ENCODE peak calls at places on chromosome 1, in ten cellular contexts. One of them, this sample, is unnamed.

GRCh38 chr1:70675737-70676156 is 264.7 kb downstream of the CTH start:
- DNase-seq in kidney epithelial cell: no peak
- DNase-seq in caudate nucleus: no peak
- DNase-seq in WTC11: peak
- DNase-seq in NCI-H2171: no peak
- DNase-seq in fibroblast of villous mesenchyme: no peak
- DNase-seq in A549: no peak
- DNase-seq in lower lobe of right lung: no peak
- DNase-seq in Karpas-422: peak
- DNase-seq in GM23248: no peak
- DNase-seq in this sample: no peak

GRCh38 chr1:233357595-233358446 is 30.3 kb downstream of the MAP3K21 start:
- DNase-seq in kidney epithelial cell: no peak
- DNase-seq in caudate nucleus: no peak
- DNase-seq in WTC11: no peak
- DNase-seq in NCI-H2171: no peak
- DNase-seq in fibroblast of villous mesenchyme: no peak
- DNase-seq in A549: peak
- DNase-seq in lower lobe of right lung: no peak
- DNase-seq in Karpas-422: peak
- DNase-seq in GM23248: no peak
- DNase-seq in this sample: no peak

GRCh38 chr1:93609536-93609935 is 72.1 kb downstream of the BCAR3 start:
- DNase-seq in kidney epithelial cell: no peak
- DNase-seq in caudate nucleus: no peak
- DNase-seq in WTC11: no peak
- DNase-seq in NCI-H2171: no peak
- DNase-seq in fibroblast of villous mesenchyme: no peak
- DNase-seq in A549: no peak
- DNase-seq in lower lobe of right lung: no peak
- DNase-seq in Karpas-422: no peak
- DNase-seq in GM23248: no peak
- DNase-seq in this sample: no peak

GRCh38 chr1:77271851-77272250 is 10.0 kb upstream of the AK5 start:
- DNase-seq in kidney epithelial cell: peak
- DNase-seq in caudate nucleus: no peak
- DNase-seq in WTC11: no peak
- DNase-seq in NCI-H2171: no peak
- DNase-seq in fibroblast of villous mesenchyme: peak
- DNase-seq in A549: no peak
- DNase-seq in lower lobe of right lung: no peak
- DNase-seq in Karpas-422: no peak
- DNase-seq in GM23248: peak
- DNase-seq in this sample: peak

GRCh38 chr1:180778782-180779398 is 133.8 kb upstream of the KIAA1614 start:
- DNase-seq in kidney epithelial cell: no peak
- DNase-seq in caudate nucleus: no peak
- DNase-seq in WTC11: peak
- DNase-seq in NCI-H2171: no peak
- DNase-seq in fibroblast of villous mesenchyme: no peak
- DNase-seq in A549: peak
- DNase-seq in lower lobe of right lung: no peak
- DNase-seq in Karpas-422: peak
- DNase-seq in GM23248: no peak
- DNase-seq in this sample: peak

GRCh38 chr1:226547754-226548191 is 791 bp upstream of the STUM start:
- DNase-seq in kidney epithelial cell: peak
- DNase-seq in caudate nucleus: peak
- DNase-seq in WTC11: peak
- DNase-seq in NCI-H2171: peak
- DNase-seq in fibroblast of villous mesenchyme: peak
- DNase-seq in A549: peak
- DNase-seq in lower lobe of right lung: peak
- DNase-seq in Karpas-422: peak
- DNase-seq in GM23248: peak
- DNase-seq in this sample: peak

GRCh38 chr1:165853528-165854075 is 26.2 kb downstream of the UCK2 start:
- DNase-seq in kidney epithelial cell: no peak
- DNase-seq in caudate nucleus: no peak
- DNase-seq in WTC11: no peak
- DNase-seq in NCI-H2171: no peak
- DNase-seq in fibroblast of villous mesenchyme: peak
- DNase-seq in A549: no peak
- DNase-seq in lower lobe of right lung: no peak
- DNase-seq in Karpas-422: no peak
- DNase-seq in GM23248: no peak
- DNase-seq in this sample: no peak

GRCh38 chr1:3553166-3553939 is 58.0 kb downstream of the MEGF6 start:
- DNase-seq in kidney epithelial cell: no peak
- DNase-seq in caudate nucleus: no peak
- DNase-seq in WTC11: no peak
- DNase-seq in NCI-H2171: no peak
- DNase-seq in fibroblast of villous mesenchyme: peak
- DNase-seq in A549: no peak
- DNase-seq in lower lobe of right lung: no peak
- DNase-seq in Karpas-422: no peak
- DNase-seq in GM23248: peak
- DNase-seq in this sample: no peak

GRCh38 chr1:156807627-156808026 is 9.0 kb downstream of the SH2D2A start:
- DNase-seq in kidney epithelial cell: no peak
- DNase-seq in caudate nucleus: no peak
- DNase-seq in WTC11: no peak
- DNase-seq in NCI-H2171: no peak
- DNase-seq in fibroblast of villous mesenchyme: no peak
- DNase-seq in A549: no peak
- DNase-seq in lower lobe of right lung: no peak
- DNase-seq in Karpas-422: no peak
- DNase-seq in GM23248: no peak
- DNase-seq in this sample: no peak

GRCh38 chr1:153567621-153568366 is 2.1 kb upstream of the S100A2 start:
- DNase-seq in kidney epithelial cell: peak
- DNase-seq in caudate nucleus: no peak
- DNase-seq in WTC11: no peak
- DNase-seq in NCI-H2171: peak
- DNase-seq in fibroblast of villous mesenchyme: no peak
- DNase-seq in A549: peak
- DNase-seq in lower lobe of right lung: no peak
- DNase-seq in Karpas-422: peak
- DNase-seq in GM23248: peak
- DNase-seq in this sample: no peak

GRCh38 chr1:91165033-91165654 is 143.3 kb upstream of the ZNF644 start:
- DNase-seq in kidney epithelial cell: no peak
- DNase-seq in caudate nucleus: peak
- DNase-seq in WTC11: peak
- DNase-seq in NCI-H2171: no peak
- DNase-seq in fibroblast of villous mesenchyme: peak
- DNase-seq in A549: peak
- DNase-seq in lower lobe of right lung: peak
- DNase-seq in Karpas-422: peak
- DNase-seq in GM23248: peak
- DNase-seq in this sample: peak

GRCh38 chr1:110328274-110328673 is 10.9 kb upstream of the RBM15 start:
- DNase-seq in kidney epithelial cell: no peak
- DNase-seq in caudate nucleus: no peak
- DNase-seq in WTC11: no peak
- DNase-seq in NCI-H2171: no peak
- DNase-seq in fibroblast of villous mesenchyme: no peak
- DNase-seq in A549: no peak
- DNase-seq in lower lobe of right lung: no peak
- DNase-seq in Karpas-422: no peak
- DNase-seq in GM23248: no peak
- DNase-seq in this sample: peak

GRCh38 chr1:176767714-176768136 is 304.8 kb downstream of the PAPPA2 start:
- DNase-seq in kidney epithelial cell: no peak
- DNase-seq in caudate nucleus: no peak
- DNase-seq in WTC11: no peak
- DNase-seq in NCI-H2171: no peak
- DNase-seq in fibroblast of villous mesenchyme: no peak
- DNase-seq in A549: no peak
- DNase-seq in lower lobe of right lung: no peak
- DNase-seq in Karpas-422: no peak
- DNase-seq in GM23248: no peak
- DNase-seq in this sample: no peak

GRCh38 chr1:237041795-237042466 is at the start of gene RYR2:
- DNase-seq in kidney epithelial cell: no peak
- DNase-seq in caudate nucleus: no peak
- DNase-seq in WTC11: peak
- DNase-seq in NCI-H2171: peak
- DNase-seq in fibroblast of villous mesenchyme: no peak
- DNase-seq in A549: peak
- DNase-seq in lower lobe of right lung: no peak
- DNase-seq in Karpas-422: no peak
- DNase-seq in GM23248: peak
- DNase-seq in this sample: peak

GRCh38 chr1:204149635-204150565 is 1.9 kb downstream of the ETNK2 start:
- DNase-seq in kidney epithelial cell: no peak
- DNase-seq in caudate nucleus: no peak
- DNase-seq in WTC11: no peak
- DNase-seq in NCI-H2171: no peak
- DNase-seq in fibroblast of villous mesenchyme: no peak
- DNase-seq in A549: no peak
- DNase-seq in lower lobe of right lung: peak
- DNase-seq in Karpas-422: no peak
- DNase-seq in GM23248: no peak
- DNase-seq in this sample: no peak

GRCh38 chr1:35586808-35587207 is 13.7 kb downstream of the TFAP2E start:
- DNase-seq in kidney epithelial cell: no peak
- DNase-seq in caudate nucleus: no peak
- DNase-seq in WTC11: no peak
- DNase-seq in NCI-H2171: no peak
- DNase-seq in fibroblast of villous mesenchyme: no peak
- DNase-seq in A549: no peak
- DNase-seq in lower lobe of right lung: no peak
- DNase-seq in Karpas-422: no peak
- DNase-seq in GM23248: no peak
- DNase-seq in this sample: no peak

GRCh38 chr1:63773815-63774616 is at the start of gene ROR1:
- DNase-seq in kidney epithelial cell: peak
- DNase-seq in caudate nucleus: peak
- DNase-seq in WTC11: peak
- DNase-seq in NCI-H2171: peak
- DNase-seq in fibroblast of villous mesenchyme: peak
- DNase-seq in A549: peak
- DNase-seq in lower lobe of right lung: peak
- DNase-seq in Karpas-422: no peak
- DNase-seq in GM23248: peak
- DNase-seq in this sample: peak

GRCh38 chr1:143660354-143660941 is 311.3 kb downstream of the FAM72C start:
- DNase-seq in kidney epithelial cell: no peak
- DNase-seq in caudate nucleus: no peak
- DNase-seq in WTC11: no peak
- DNase-seq in NCI-H2171: no peak
- DNase-seq in fibroblast of villous mesenchyme: no peak
- DNase-seq in A549: no peak
- DNase-seq in lower lobe of right lung: no peak
- DNase-seq in Karpas-422: no peak
- DNase-seq in GM23248: no peak
- DNase-seq in this sample: no peak

GRCh38 chr1:30327370-30328099 is 395.9 kb downstream of the MATN1 start:
- DNase-seq in kidney epithelial cell: no peak
- DNase-seq in caudate nucleus: no peak
- DNase-seq in WTC11: no peak
- DNase-seq in NCI-H2171: no peak
- DNase-seq in fibroblast of villous mesenchyme: no peak
- DNase-seq in A549: no peak
- DNase-seq in lower lobe of right lung: no peak
- DNase-seq in Karpas-422: no peak
- DNase-seq in GM23248: no peak
- DNase-seq in this sample: no peak

GRCh38 chr1:7046314-7046713 is 261.1 kb downstream of the CAMTA1 start:
- DNase-seq in kidney epithelial cell: peak
- DNase-seq in caudate nucleus: no peak
- DNase-seq in WTC11: peak
- DNase-seq in NCI-H2171: peak
- DNase-seq in fibroblast of villous mesenchyme: peak
- DNase-seq in A549: no peak
- DNase-seq in lower lobe of right lung: no peak
- DNase-seq in Karpas-422: no peak
- DNase-seq in GM23248: peak
- DNase-seq in this sample: peak

GRCh38 chr1:5312870-5313269 is 658.5 kb downstream of the AJAP1 start:
- DNase-seq in kidney epithelial cell: no peak
- DNase-seq in caudate nucleus: no peak
- DNase-seq in WTC11: no peak
- DNase-seq in NCI-H2171: no peak
- DNase-seq in fibroblast of villous mesenchyme: no peak
- DNase-seq in A549: no peak
- DNase-seq in lower lobe of right lung: peak
- DNase-seq in Karpas-422: no peak
- DNase-seq in GM23248: no peak
- DNase-seq in this sample: no peak

GRCh38 chr1:14682941-14683340 is 84.5 kb downstream of the KAZN start:
- DNase-seq in kidney epithelial cell: no peak
- DNase-seq in caudate nucleus: no peak
- DNase-seq in WTC11: no peak
- DNase-seq in NCI-H2171: no peak
- DNase-seq in fibroblast of villous mesenchyme: peak
- DNase-seq in A549: no peak
- DNase-seq in lower lobe of right lung: no peak
- DNase-seq in Karpas-422: no peak
- DNase-seq in GM23248: no peak
- DNase-seq in this sample: no peak

GRCh38 chr1:202131956-202132821 is 9.5 kb downstream of the GPR37L1 start:
- DNase-seq in kidney epithelial cell: no peak
- DNase-seq in caudate nucleus: peak
- DNase-seq in WTC11: no peak
- DNase-seq in NCI-H2171: no peak
- DNase-seq in fibroblast of villous mesenchyme: peak
- DNase-seq in A549: no peak
- DNase-seq in lower lobe of right lung: peak
- DNase-seq in Karpas-422: no peak
- DNase-seq in GM23248: no peak
- DNase-seq in this sample: peak

GRCh38 chr1:205813755-205814058 is 709 bp upstream of the SLC41A1 start:
- DNase-seq in kidney epithelial cell: peak
- DNase-seq in caudate nucleus: no peak
- DNase-seq in WTC11: peak
- DNase-seq in NCI-H2171: peak
- DNase-seq in fibroblast of villous mesenchyme: no peak
- DNase-seq in A549: peak
- DNase-seq in lower lobe of right lung: no peak
- DNase-seq in Karpas-422: no peak
- DNase-seq in GM23248: no peak
- DNase-seq in this sample: peak

GRCh38 chr1:57319165-57319564 is 104.7 kb downstream of the DAB1 start:
- DNase-seq in kidney epithelial cell: no peak
- DNase-seq in caudate nucleus: no peak
- DNase-seq in WTC11: no peak
- DNase-seq in NCI-H2171: no peak
- DNase-seq in fibroblast of villous mesenchyme: no peak
- DNase-seq in A549: no peak
- DNase-seq in lower lobe of right lung: no peak
- DNase-seq in Karpas-422: no peak
- DNase-seq in GM23248: peak
- DNase-seq in this sample: peak

GRCh38 chr1:106564192-106564591 is 492.3 kb upstream of the PRMT6 start:
- DNase-seq in kidney epithelial cell: no peak
- DNase-seq in caudate nucleus: no peak
- DNase-seq in WTC11: no peak
- DNase-seq in NCI-H2171: no peak
- DNase-seq in fibroblast of villous mesenchyme: no peak
- DNase-seq in A549: no peak
- DNase-seq in lower lobe of right lung: no peak
- DNase-seq in Karpas-422: no peak
- DNase-seq in GM23248: no peak
- DNase-seq in this sample: no peak

GRCh38 chr1:176643536-176643935 is 180.6 kb downstream of the PAPPA2 start:
- DNase-seq in kidney epithelial cell: peak
- DNase-seq in caudate nucleus: no peak
- DNase-seq in WTC11: no peak
- DNase-seq in NCI-H2171: no peak
- DNase-seq in fibroblast of villous mesenchyme: no peak
- DNase-seq in A549: no peak
- DNase-seq in lower lobe of right lung: no peak
- DNase-seq in Karpas-422: no peak
- DNase-seq in GM23248: peak
- DNase-seq in this sample: no peak

GRCh38 chr1:25100151-25100841 is 132.0 kb downstream of the SYF2 start:
- DNase-seq in kidney epithelial cell: no peak
- DNase-seq in caudate nucleus: no peak
- DNase-seq in WTC11: no peak
- DNase-seq in NCI-H2171: no peak
- DNase-seq in fibroblast of villous mesenchyme: no peak
- DNase-seq in A549: no peak
- DNase-seq in lower lobe of right lung: no peak
- DNase-seq in Karpas-422: no peak
- DNase-seq in GM23248: no peak
- DNase-seq in this sample: no peak